ENCODE peak calls at places on chromosomes 1 and 21, in six cellular contexts. One of them, this sample, is unnamed.

GRCh38 chr1:170729608-170730378 is 65.9 kb downstream of the PRRX1 start:
- DNase-seq in body of pancreas: no peak
- DNase-seq in GM20000: no peak
- DNase-seq in choroid plexus epithelial cell: peak; percentile 38
- DNase-seq in nephron progenitor cell: no peak
- DNase-seq in lower lobe of right lung: no peak
- DNase-seq in this sample: no peak

GRCh38 chr1:925532-926421 is 2.1 kb downstream of the SAMD11 start:
- DNase-seq in lower lobe of right lung: no peak
- DNase-seq in nephron progenitor cell: peak; percentile 66
- DNase-seq in body of pancreas: no peak
- DNase-seq in GM20000: no peak
- DNase-seq in choroid plexus epithelial cell: peak; percentile 45
- DNase-seq in this sample: no peak

GRCh38 chr1:116413414-116413813 is 40.4 kb downstream of the ATP1A1 start:
- DNase-seq in nephron progenitor cell: no peak
- DNase-seq in choroid plexus epithelial cell: no peak
- DNase-seq in GM20000: no peak
- DNase-seq in lower lobe of right lung: no peak
- DNase-seq in body of pancreas: no peak
- DNase-seq in this sample: no peak

GRCh38 chr1:36479505-36480051 is 3.1 kb downstream of the CSF3R start:
- DNase-seq in body of pancreas: no peak
- DNase-seq in GM20000: no peak
- DNase-seq in lower lobe of right lung: no peak
- DNase-seq in choroid plexus epithelial cell: peak; percentile 31
- DNase-seq in nephron progenitor cell: no peak
- DNase-seq in this sample: no peak

GRCh38 chr1:7379445-7379971 is 391.6 kb upstream of the VAMP3 start:
- DNase-seq in nephron progenitor cell: peak; percentile 41
- DNase-seq in lower lobe of right lung: no peak
- DNase-seq in choroid plexus epithelial cell: peak; percentile 66
- DNase-seq in GM20000: no peak
- DNase-seq in body of pancreas: no peak
- DNase-seq in this sample: no peak

GRCh38 chr21:33403128-33403785 is at the start of gene IFNGR2:
- DNase-seq in lower lobe of right lung: peak; percentile 68
- DNase-seq in GM20000: peak; percentile 86
- DNase-seq in body of pancreas: peak; percentile 32
- DNase-seq in choroid plexus epithelial cell: peak; percentile 40
- DNase-seq in nephron progenitor cell: peak; percentile 65
- DNase-seq in this sample: no peak

GRCh38 chr21:14836950-14837349 is 227.8 kb downstream of the NRIP1 start:
- DNase-seq in nephron progenitor cell: no peak
- DNase-seq in choroid plexus epithelial cell: no peak
- DNase-seq in body of pancreas: no peak
- DNase-seq in lower lobe of right lung: no peak
- DNase-seq in GM20000: no peak
- DNase-seq in this sample: no peak

GRCh38 chr1:48480504-48480903 is 8.5 kb upstream of the SPATA6 start:
- DNase-seq in GM20000: no peak
- DNase-seq in body of pancreas: no peak
- DNase-seq in lower lobe of right lung: no peak
- DNase-seq in nephron progenitor cell: no peak
- DNase-seq in choroid plexus epithelial cell: no peak
- DNase-seq in this sample: no peak

GRCh38 chr1:145992502-145992936 is 3.9 kb downstream of the TXNIP start:
- DNase-seq in body of pancreas: no peak
- DNase-seq in GM20000: no peak
- DNase-seq in choroid plexus epithelial cell: no peak
- DNase-seq in nephron progenitor cell: no peak
- DNase-seq in lower lobe of right lung: no peak
- DNase-seq in this sample: no peak

GRCh38 chr1:228782662-228783414 is 47.6 kb downstream of the RHOU start:
- DNase-seq in body of pancreas: peak; percentile 62
- DNase-seq in lower lobe of right lung: no peak
- DNase-seq in nephron progenitor cell: no peak
- DNase-seq in GM20000: no peak
- DNase-seq in choroid plexus epithelial cell: peak; percentile 63
- DNase-seq in this sample: no peak

GRCh38 chr1:37483785-37484184 is 9.4 kb downstream of the ZC3H12A start:
- DNase-seq in body of pancreas: no peak
- DNase-seq in nephron progenitor cell: no peak
- DNase-seq in lower lobe of right lung: no peak
- DNase-seq in choroid plexus epithelial cell: no peak
- DNase-seq in GM20000: no peak
- DNase-seq in this sample: no peak

GRCh38 chr21:37571442-37571841 is 204.9 kb downstream of the DYRK1A start:
- DNase-seq in lower lobe of right lung: no peak
- DNase-seq in GM20000: no peak
- DNase-seq in choroid plexus epithelial cell: no peak
- DNase-seq in nephron progenitor cell: no peak
- DNase-seq in body of pancreas: no peak
- DNase-seq in this sample: no peak

GRCh38 chr1:222288056-222288455 is 259.8 kb downstream of the HHIPL2 start:
- DNase-seq in choroid plexus epithelial cell: no peak
- DNase-seq in nephron progenitor cell: no peak
- DNase-seq in lower lobe of right lung: no peak
- DNase-seq in body of pancreas: no peak
- DNase-seq in GM20000: no peak
- DNase-seq in this sample: peak; percentile 61

GRCh38 chr1:32623775-32624174 is 26.6 kb downstream of the ZBTB8OS start:
- DNase-seq in lower lobe of right lung: no peak
- DNase-seq in body of pancreas: no peak
- DNase-seq in nephron progenitor cell: no peak
- DNase-seq in choroid plexus epithelial cell: no peak
- DNase-seq in GM20000: no peak
- DNase-seq in this sample: no peak

GRCh38 chr21:41677671-41678015 is 89.2 kb downstream of the RIPK4 start:
- DNase-seq in lower lobe of right lung: no peak
- DNase-seq in nephron progenitor cell: no peak
- DNase-seq in body of pancreas: peak; percentile 39
- DNase-seq in GM20000: no peak
- DNase-seq in choroid plexus epithelial cell: no peak
- DNase-seq in this sample: no peak

GRCh38 chr1:212401838-212402582 is 12.7 kb downstream of the PACC1 start:
- DNase-seq in body of pancreas: no peak
- DNase-seq in GM20000: no peak
- DNase-seq in lower lobe of right lung: no peak
- DNase-seq in choroid plexus epithelial cell: peak; percentile 61
- DNase-seq in nephron progenitor cell: no peak
- DNase-seq in this sample: no peak

GRCh38 chr1:51417496-51418383 is 87.4 kb upstream of the TTC39A start:
- DNase-seq in GM20000: no peak
- DNase-seq in lower lobe of right lung: no peak
- DNase-seq in body of pancreas: no peak
- DNase-seq in nephron progenitor cell: no peak
- DNase-seq in choroid plexus epithelial cell: peak; percentile 73
- DNase-seq in this sample: no peak

GRCh38 chr1:25487628-25488027 is 55.8 kb upstream of the LDLRAP1 start:
- DNase-seq in nephron progenitor cell: no peak
- DNase-seq in lower lobe of right lung: no peak
- DNase-seq in body of pancreas: no peak
- DNase-seq in GM20000: peak; percentile 22
- DNase-seq in choroid plexus epithelial cell: no peak
- DNase-seq in this sample: no peak

GRCh38 chr1:9465640-9466039 is 73.6 kb upstream of the SLC25A33 start:
- DNase-seq in body of pancreas: no peak
- DNase-seq in choroid plexus epithelial cell: no peak
- DNase-seq in nephron progenitor cell: no peak
- DNase-seq in lower lobe of right lung: no peak
- DNase-seq in GM20000: no peak
- DNase-seq in this sample: no peak

GRCh38 chr1:9472386-9473031 is 66.8 kb upstream of the SLC25A33 start:
- DNase-seq in choroid plexus epithelial cell: no peak
- DNase-seq in GM20000: no peak
- DNase-seq in body of pancreas: no peak
- DNase-seq in nephron progenitor cell: no peak
- DNase-seq in lower lobe of right lung: no peak
- DNase-seq in this sample: no peak

DNA sequence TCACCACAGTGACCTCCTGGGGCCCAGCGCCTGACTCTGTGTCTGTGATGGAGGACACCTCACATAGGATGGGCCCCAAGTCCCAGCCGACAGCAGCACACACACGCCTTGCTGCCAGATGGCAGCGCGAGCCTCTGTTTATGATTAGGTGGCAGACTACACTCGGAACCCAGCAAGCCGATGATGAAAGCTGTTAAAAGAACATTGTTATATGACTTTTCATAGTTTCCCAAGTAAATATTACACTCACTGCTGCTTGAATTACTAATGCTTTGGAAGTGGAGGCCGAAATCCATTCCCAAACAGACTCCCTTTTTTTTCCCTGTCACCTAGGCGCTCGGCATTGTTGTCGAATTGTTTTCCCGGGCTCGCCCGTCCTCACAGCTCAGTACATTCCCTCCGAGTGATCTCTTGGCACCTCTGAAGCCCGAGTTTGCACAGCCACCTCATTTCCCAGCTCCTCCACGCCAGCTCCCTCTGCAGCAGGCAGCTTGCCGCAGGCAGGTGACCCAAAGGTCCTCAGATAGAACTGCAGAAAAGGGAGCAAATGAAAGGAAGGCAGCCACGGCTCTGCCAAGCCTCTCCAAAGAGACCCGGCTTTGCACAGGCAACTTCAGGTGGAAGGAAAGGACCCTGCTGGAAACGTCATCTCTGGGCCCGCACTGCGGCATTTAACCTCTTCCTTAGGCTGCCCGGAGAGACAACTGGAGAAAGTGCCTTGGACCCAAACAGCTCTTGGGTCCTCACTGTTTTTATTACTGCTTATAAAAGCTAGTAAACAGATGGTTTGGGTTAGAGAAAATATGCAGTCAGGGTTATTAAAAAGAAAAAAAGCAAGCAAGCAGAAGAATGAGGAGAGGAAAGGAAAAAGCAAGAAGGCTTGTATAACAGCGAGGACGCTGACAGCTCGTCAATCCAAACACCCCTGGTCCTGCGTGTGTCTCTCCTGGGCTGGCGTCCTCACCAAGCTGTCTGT is 72.2 kb upstream of the SLC25A33 start:
- DNase-seq in nephron progenitor cell: no peak
- DNase-seq in lower lobe of right lung: no peak
- DNase-seq in choroid plexus epithelial cell: peak; percentile 39
- DNase-seq in GM20000: no peak
- DNase-seq in body of pancreas: peak; percentile 91
- DNase-seq in this sample: no peak
- TF ChIP-seq CTCF in nephron progenitor cell: no peak
- TF ChIP-seq CTCF in lower lobe of right lung: no peak
- TF ChIP-seq CTCF in choroid plexus epithelial cell: no peak
- TF ChIP-seq CTCF in GM20000: no peak
- TF ChIP-seq CTCF in body of pancreas: no peak
- TF ChIP-seq CTCF in this sample: no peak

DNA sequence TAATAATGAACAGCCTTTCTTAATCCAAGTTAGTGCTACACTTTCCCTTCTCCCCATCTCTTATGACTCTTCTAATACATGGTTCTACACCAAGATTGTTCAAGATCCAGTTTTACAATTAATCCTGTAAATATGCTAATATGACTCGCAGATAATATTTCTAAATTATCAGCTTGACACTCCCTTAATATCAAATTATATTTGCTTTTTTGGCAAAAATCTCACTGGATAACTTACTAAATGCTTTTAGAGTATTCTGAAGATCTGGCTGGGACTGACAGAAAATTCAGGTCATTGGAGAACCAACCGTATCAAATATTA is 24.4 kb upstream of the CR1L start:
- DNase-seq in lower lobe of right lung: no peak
- DNase-seq in choroid plexus epithelial cell: no peak
- DNase-seq in GM20000: no peak
- DNase-seq in nephron progenitor cell: no peak
- DNase-seq in body of pancreas: no peak
- DNase-seq in this sample: no peak
- TF ChIP-seq CTCF in lower lobe of right lung: no peak
- TF ChIP-seq CTCF in choroid plexus epithelial cell: no peak
- TF ChIP-seq CTCF in GM20000: no peak
- TF ChIP-seq CTCF in nephron progenitor cell: no peak
- TF ChIP-seq CTCF in body of pancreas: no peak
- TF ChIP-seq CTCF in this sample: peak; percentile 49

GRCh38 chr1:151882466-151882865 is 26.8 kb downstream of the THEM4 start:
- DNase-seq in nephron progenitor cell: no peak
- DNase-seq in GM20000: no peak
- DNase-seq in body of pancreas: no peak
- DNase-seq in choroid plexus epithelial cell: no peak
- DNase-seq in lower lobe of right lung: no peak
- DNase-seq in this sample: no peak

GRCh38 chr1:151887028-151887427 is 22.3 kb downstream of the THEM4 start:
- DNase-seq in body of pancreas: no peak
- DNase-seq in nephron progenitor cell: no peak
- DNase-seq in GM20000: no peak
- DNase-seq in choroid plexus epithelial cell: peak; percentile 53
- DNase-seq in lower lobe of right lung: no peak
- DNase-seq in this sample: no peak

GRCh38 chr1:151875419-151876097 is 22.0 kb upstream of the THEM5 start:
- DNase-seq in choroid plexus epithelial cell: no peak
- DNase-seq in nephron progenitor cell: no peak
- DNase-seq in lower lobe of right lung: no peak
- DNase-seq in GM20000: no peak
- DNase-seq in body of pancreas: no peak
- DNase-seq in this sample: no peak

GRCh38 chr1:151885479-151885878 is 23.8 kb downstream of the THEM4 start:
- DNase-seq in GM20000: no peak
- DNase-seq in body of pancreas: no peak
- DNase-seq in lower lobe of right lung: no peak
- DNase-seq in choroid plexus epithelial cell: no peak
- DNase-seq in nephron progenitor cell: no peak
- DNase-seq in this sample: no peak

GRCh38 chr1:151881479-151881878 is 27.8 kb downstream of the THEM4 start:
- DNase-seq in body of pancreas: no peak
- DNase-seq in choroid plexus epithelial cell: no peak
- DNase-seq in GM20000: no peak
- DNase-seq in lower lobe of right lung: no peak
- DNase-seq in nephron progenitor cell: no peak
- DNase-seq in this sample: no peak
- TF ChIP-seq CTCF in body of pancreas: no peak
- TF ChIP-seq CTCF in choroid plexus epithelial cell: no peak
- TF ChIP-seq CTCF in GM20000: no peak
- TF ChIP-seq CTCF in lower lobe of right lung: no peak
- TF ChIP-seq CTCF in nephron progenitor cell: no peak
- TF ChIP-seq CTCF in this sample: no peak

GRCh38 chr1:5720484-5720883 is 271.7 kb downstream of the NPHP4 start:
- DNase-seq in GM20000: no peak
- DNase-seq in nephron progenitor cell: no peak
- DNase-seq in choroid plexus epithelial cell: no peak
- DNase-seq in lower lobe of right lung: peak; percentile 39
- DNase-seq in body of pancreas: no peak
- DNase-seq in this sample: no peak

GRCh38 chr1:5720936-5721335 is 271.3 kb downstream of the NPHP4 start:
- DNase-seq in GM20000: no peak
- DNase-seq in lower lobe of right lung: peak; percentile 14
- DNase-seq in nephron progenitor cell: no peak
- DNase-seq in body of pancreas: no peak
- DNase-seq in choroid plexus epithelial cell: no peak
- DNase-seq in this sample: no peak

GRCh38 chr1:5720045-5720444 is 272.2 kb downstream of the NPHP4 start:
- DNase-seq in nephron progenitor cell: no peak
- DNase-seq in choroid plexus epithelial cell: no peak
- DNase-seq in body of pancreas: no peak
- DNase-seq in lower lobe of right lung: peak; percentile 25
- DNase-seq in GM20000: no peak
- DNase-seq in this sample: no peak

GRCh38 chr1:5717031-5717682 is 275.1 kb downstream of the NPHP4 start:
- DNase-seq in nephron progenitor cell: peak; percentile 20
- DNase-seq in body of pancreas: no peak
- DNase-seq in choroid plexus epithelial cell: no peak
- DNase-seq in GM20000: no peak
- DNase-seq in lower lobe of right lung: peak; percentile 41
- DNase-seq in this sample: no peak

GRCh38 chr1:5718716-5719632 is 273.3 kb downstream of the NPHP4 start:
- DNase-seq in choroid plexus epithelial cell: no peak
- DNase-seq in nephron progenitor cell: peak; percentile 34
- DNase-seq in GM20000: no peak
- DNase-seq in lower lobe of right lung: peak; percentile 45
- DNase-seq in body of pancreas: no peak
- DNase-seq in this sample: no peak
- TF ChIP-seq CTCF in choroid plexus epithelial cell: no peak
- TF ChIP-seq CTCF in nephron progenitor cell: no peak
- TF ChIP-seq CTCF in GM20000: no peak
- TF ChIP-seq CTCF in lower lobe of right lung: no peak
- TF ChIP-seq CTCF in body of pancreas: no peak
- TF ChIP-seq CTCF in this sample: no peak